ENCODE peak calls at places on chromosomes 16 and 17, in five cellular contexts. L is heart left ventricle, H is epithelial cell of esophagus, X is PC-3, M is GM23338. O is an unnamed sample.

GRCh38 chr16:14306485-14307058 is 235.5 kb downstream of the MRTFB start:
- DNase-seq in M (no peak), L (no peak), H (no peak), X (no peak), O (no peak)

GRCh38 chr16:25264599-25264998 is 7.0 kb upstream of the ZKSCAN2 start:
- DNase-seq in H (peak; percentile 20), L (no peak), X (peak; percentile 17), M (peak; percentile 20), O (no peak)

GRCh38 chr17:37017355-37017754 is 68.6 kb downstream of the AATF start:
- DNase-seq in X (no peak), M (no peak), L (no peak), H (no peak), O (no peak)

GRCh38 chr17:27333410-27333980 is 39.6 kb downstream of the WSB1 start:
- DNase-seq in M (no peak), X (no peak), H (no peak), L (no peak), O (no peak)

GRCh38 chr16:6897910-6898475 is 434.7 kb upstream of the RBFOX1 start:
- DNase-seq in L (no peak), H (no peak), X (no peak), M (no peak), O (no peak)

GRCh38 chr17:49136335-49136734 is 3.8 kb downstream of the B4GALNT2 start:
- DNase-seq in H (no peak), M (no peak), X (no peak), L (no peak), O (no peak)

GRCh38 chr17:78488867-78489634 is 88.1 kb downstream of the DNAH17 start:
- DNase-seq in L (no peak), H (peak; percentile 41), X (no peak), M (peak; percentile 31), O (no peak)

GRCh38 chr17:38667099-38667786 is 7.5 kb downstream of the EPOP start:
- DNase-seq in H (peak; percentile 71), M (peak; percentile 91), L (peak; percentile 66), X (peak; percentile 74), O (peak; percentile 45)

GRCh38 chr16:1377406-1378010 is 25.8 kb downstream of the GNPTG start:
- DNase-seq in X (no peak), L (no peak), H (no peak), M (no peak), O (no peak)

GRCh38 chr17:8417806-8418205 is 17.9 kb upstream of the NDEL1 start:
- DNase-seq in M (no peak), X (no peak), L (no peak), H (peak; percentile 88), O (no peak)

GRCh38 chr17:2814499-2815341 is 18.5 kb downstream of the RAP1GAP2 start:
- DNase-seq in X (peak; percentile 44), L (no peak), M (no peak), H (no peak), O (no peak)

GRCh38 chr16:8026450-8026849 is 563.9 kb downstream of the TMEM114 start:
- DNase-seq in M (peak; percentile 52), L (no peak), H (peak; percentile 1), X (peak; percentile 1), O (no peak)

GRCh38 chr16:86512301-86512859 is 2.1 kb downstream of the FOXF1 start:
- DNase-seq in H (no peak), X (no peak), M (no peak), L (no peak), O (no peak)

GRCh38 chr16:70703041-70703834 is 17.4 kb upstream of the MTSS2 start:
- DNase-seq in L (peak; percentile 78), H (no peak), M (peak; percentile 70), X (no peak), O (peak; percentile 97)

GRCh38 chr16:2157480-2158261 is 2.1 kb downstream of the TRAF7 start:
- DNase-seq in M (no peak), L (no peak), X (no peak), H (no peak), O (no peak)

GRCh38 chr16:2770057-2770780 is 6.9 kb downstream of the ELOB start:
- DNase-seq in H (peak; percentile 23), L (no peak), X (no peak), M (no peak), O (no peak)

GRCh38 chr17:83097831-83098230 is 18.4 kb downstream of the METRNL start:
- DNase-seq in M (no peak), X (no peak), L (no peak), H (no peak), O (no peak)

GRCh38 chr17:80104321-80104955 is 3.1 kb downstream of the GAA start:
- DNase-seq in X (no peak), H (peak; percentile 36), L (no peak), M (no peak), O (no peak)

GRCh38 chr16:64996641-64997040 is 125.2 kb downstream of the CDH11 start:
- DNase-seq in M (no peak), X (no peak), L (no peak), H (no peak), O (no peak)

GRCh38 chr17:31073411-31073810 is 21.4 kb upstream of the NF1 start:
- DNase-seq in H (no peak), L (no peak), X (no peak), M (no peak), O (no peak)

GRCh38 chr17:30433514-30433913 is 43.7 kb upstream of the GOSR1 start:
- DNase-seq in M (no peak), H (peak; percentile 94), L (no peak), X (peak; percentile 78), O (peak; percentile 92)

GRCh38 chr17:30172560-30172959 is 55.9 kb downstream of the NSRP1 start:
- DNase-seq in M (no peak), X (peak; percentile 41), L (no peak), H (peak; percentile 54), O (no peak)

GRCh38 chr17:19766421-19767270 is 18.5 kb upstream of the ALDH3A1 start:
- DNase-seq in M (peak; percentile 79), X (peak; percentile 86), H (peak; percentile 72), L (peak; percentile 79), O (peak; percentile 84)

GRCh38 chr17:7011942-7012254 is 526 bp upstream of the RNASEK start:
- DNase-seq in M (no peak), H (no peak), L (no peak), X (no peak), O (no peak)

GRCh38 chr17:79011451-79012147 is 2.0 kb upstream of the CANT1 start:
- DNase-seq in M (no peak), X (peak; percentile 97), H (peak; percentile 91), L (no peak), O (peak; percentile 91)

GRCh38 chr17:43341705-43342600 is 56.8 kb upstream of the ARL4D start:
- DNase-seq in H (no peak), X (peak; percentile 72), M (no peak), L (no peak), O (peak; percentile 76)

GRCh38 chr17:3740611-3741073 is 16.9 kb downstream of the HASPIN start:
- DNase-seq in M (no peak), L (no peak), H (no peak), X (no peak), O (no peak)

GRCh38 chr16:10122546-10122945 is 59.7 kb downstream of the GRIN2A start:
- DNase-seq in H (no peak), L (no peak), M (peak; percentile 48), X (peak; percentile 31), O (no peak)
- TF ChIP-seq CTCF in H (no peak), L (peak; percentile 27), M (peak; percentile 59), X (peak; percentile 57), O (peak; percentile 28)

GRCh38 chr17:74859439-74860228 is at the start of gene GRIN2C:
- DNase-seq in L (no peak), M (no peak), X (no peak), H (no peak), O (no peak)
- H3K4me3 ChIP-seq in L (peak within 1 kb of the TSS; percentile 51), M (peak within 1 kb of the TSS; percentile 60), X (peak within 1 kb of the TSS; percentile 54), H (no peak within 1 kb of the TSS), O (no peak within 1 kb of the TSS)

DNA sequence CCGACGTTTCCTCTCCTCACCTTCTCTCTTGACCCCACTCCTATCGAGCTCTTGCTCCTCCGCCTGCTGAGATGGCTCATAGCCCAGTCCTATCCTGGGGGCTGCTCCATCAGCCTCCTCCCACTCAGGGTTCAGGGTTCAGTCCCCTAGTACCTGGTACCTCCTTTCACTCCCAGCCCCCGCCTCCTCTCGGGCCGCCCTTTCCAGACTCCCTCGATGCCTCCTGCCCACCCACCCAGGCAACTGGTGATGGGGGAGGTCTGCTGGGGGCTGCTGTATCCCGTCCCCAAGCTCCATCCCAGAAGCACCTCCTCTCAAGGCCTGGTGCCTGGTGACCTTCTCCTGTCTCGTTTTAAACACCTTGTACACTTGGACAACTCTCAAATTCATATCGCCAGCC is 93.9 kb downstream of the AMFR start:
- DNase-seq in H (no peak), M (no peak), X (no peak), L (no peak), O (no peak)
- TF ChIP-seq CTCF in H (no peak), M (no peak), X (no peak), L (no peak), O (no peak)

GRCh38 chr17:11332706-11333105 is 91.7 kb downstream of the SHISA6 start:
- DNase-seq in H (no peak), M (no peak), L (no peak), X (no peak), O (no peak)

GRCh38 chr17:11334493-11334892 is 93.5 kb downstream of the SHISA6 start:
- DNase-seq in H (no peak), X (no peak), L (no peak), M (no peak), O (no peak)

GRCh38 chr17:11326492-11326891 is 85.5 kb downstream of the SHISA6 start:
- DNase-seq in X (no peak), H (no peak), M (no peak), L (no peak), O (no peak)

GRCh38 chr17:11331790-11332526 is 90.9 kb downstream of the SHISA6 start:
- DNase-seq in L (no peak), H (no peak), M (no peak), X (no peak), O (no peak)

DNA sequence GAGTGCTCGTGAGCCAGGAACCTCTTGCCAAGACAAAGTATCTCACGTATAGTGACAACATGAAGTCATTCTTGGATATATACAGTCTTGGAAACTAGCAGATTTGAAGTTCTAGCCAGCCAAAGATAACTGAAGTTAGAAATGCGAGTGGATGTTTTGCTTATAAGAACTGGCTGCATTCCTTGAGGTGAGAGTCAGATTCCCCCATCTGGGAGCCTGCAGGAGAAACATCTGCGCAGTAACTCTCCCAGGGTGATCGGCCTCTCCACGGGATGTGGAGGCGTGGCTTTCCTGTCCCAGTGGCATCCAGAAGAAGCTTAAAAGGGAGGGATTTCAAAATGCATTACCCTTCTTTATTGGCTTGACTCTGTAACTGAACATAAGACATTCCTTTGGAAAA is 89.9 kb downstream of the SHISA6 start:
- DNase-seq in H (no peak), M (no peak), X (no peak), L (peak; percentile 30), O (no peak)
- H3K4me3 ChIP-seq in H (no peak overlapping the region), M (no peak overlapping the region), X (no peak overlapping the region), L (no peak overlapping the region), O (no peak overlapping the region)

GRCh38 chr17:46977348-46977747 is 1.7 kb downstream of the RPRML start:
- DNase-seq in M (peak; percentile 97), H (peak; percentile 61), X (peak; percentile 72), L (no peak), O (peak; percentile 38)
- TF ChIP-seq CTCF in M (peak; percentile 61), H (peak; percentile 55), X (peak; percentile 53), L (peak; percentile 31), O (peak; percentile 31)

GRCh38 chr16:56993204-56993603 is 3.8 kb downstream of the NLRC5 start:
- DNase-seq in M (no peak), X (no peak), H (no peak), L (no peak), O (no peak)
- H3K4me3 ChIP-seq in M (no peak overlapping the region), X (no peak overlapping the region), H (no peak overlapping the region), L (no peak overlapping the region), O (no peak overlapping the region)

GRCh38 chr16:58506241-58507194 is 6.6 kb downstream of the NDRG4 start:
- DNase-seq in M (no peak), L (no peak), X (no peak), H (no peak), O (no peak)
- TF ChIP-seq CTCF in M (no peak), L (no peak), X (no peak), H (no peak), O (no peak)

O was measured in foreskin fibroblast.